ENCODE peak calls at places on chromosomes 1 and 21, in five cellular contexts. U is cardiac muscle cell, N is progenitor cell of endocrine pancreas, O is nephron progenitor cell, K is MM.1S. M is an unnamed sample.

GRCh38 chr1:172145231-172145651 is 275.2 kb upstream of the C1orf105 start:
- DNase-seq in O (no peak), U (peak), N (no peak), K (no peak), M (no peak)

GRCh38 chr1:41319803-41320711 is 41.2 kb upstream of the FOXO6 start:
- DNase-seq in U (no peak), K (no peak), N (no peak), O (no peak), M (no peak)

GRCh38 chr1:222712253-222713090 is at the start of the genes AIDA and BROX:
- DNase-seq in K (peak), U (peak), N (peak), O (peak), M (peak)

GRCh38 chr1:89608627-89609338 is 24.1 kb upstream of the LRRC8C start:
- DNase-seq in N (no peak), O (no peak), K (no peak), U (no peak), M (no peak)

GRCh38 chr1:246552110-246552509 is 14.0 kb downstream of the TFB2M start:
- DNase-seq in O (no peak), N (no peak), K (no peak), U (no peak), M (no peak)

GRCh38 chr1:45050931-45051748 is 39.1 kb downstream of the UROD start:
- DNase-seq in N (no peak), U (no peak), K (peak), O (no peak), M (peak)

GRCh38 chr1:181061891-181062777 is 26.4 kb upstream of the IER5 start:
- DNase-seq in N (no peak), K (peak), O (no peak), U (no peak), M (peak)

GRCh38 chr1:165900576-165901380 is 73.4 kb downstream of the UCK2 start:
- DNase-seq in N (no peak), U (no peak), K (no peak), O (peak), M (no peak)

GRCh38 chr1:245986404-245987221 is 520.5 kb downstream of the SMYD3 start:
- DNase-seq in K (no peak), N (no peak), O (no peak), U (no peak), M (no peak)

GRCh38 chr1:205563927-205564441 is 59.5 kb downstream of the CDK18 start:
- DNase-seq in O (no peak), K (no peak), N (no peak), U (no peak), M (no peak)

GRCh38 chr1:19577001-19577400 is 67.1 kb upstream of the NBL1 start:
- DNase-seq in K (no peak), U (no peak), O (no peak), N (no peak), M (no peak)

GRCh38 chr1:19585507-19585906 is 58.6 kb upstream of the NBL1 start:
- DNase-seq in K (no peak), N (no peak), O (no peak), U (no peak), M (no peak)

GRCh38 chr1:19582318-19582717 is 61.8 kb upstream of the NBL1 start:
- DNase-seq in N (peak), U (peak), O (peak), K (peak), M (peak)
- TF ChIP-seq CTCF in N (peak), U (peak), O (peak), K (peak), M (peak)

DNA sequence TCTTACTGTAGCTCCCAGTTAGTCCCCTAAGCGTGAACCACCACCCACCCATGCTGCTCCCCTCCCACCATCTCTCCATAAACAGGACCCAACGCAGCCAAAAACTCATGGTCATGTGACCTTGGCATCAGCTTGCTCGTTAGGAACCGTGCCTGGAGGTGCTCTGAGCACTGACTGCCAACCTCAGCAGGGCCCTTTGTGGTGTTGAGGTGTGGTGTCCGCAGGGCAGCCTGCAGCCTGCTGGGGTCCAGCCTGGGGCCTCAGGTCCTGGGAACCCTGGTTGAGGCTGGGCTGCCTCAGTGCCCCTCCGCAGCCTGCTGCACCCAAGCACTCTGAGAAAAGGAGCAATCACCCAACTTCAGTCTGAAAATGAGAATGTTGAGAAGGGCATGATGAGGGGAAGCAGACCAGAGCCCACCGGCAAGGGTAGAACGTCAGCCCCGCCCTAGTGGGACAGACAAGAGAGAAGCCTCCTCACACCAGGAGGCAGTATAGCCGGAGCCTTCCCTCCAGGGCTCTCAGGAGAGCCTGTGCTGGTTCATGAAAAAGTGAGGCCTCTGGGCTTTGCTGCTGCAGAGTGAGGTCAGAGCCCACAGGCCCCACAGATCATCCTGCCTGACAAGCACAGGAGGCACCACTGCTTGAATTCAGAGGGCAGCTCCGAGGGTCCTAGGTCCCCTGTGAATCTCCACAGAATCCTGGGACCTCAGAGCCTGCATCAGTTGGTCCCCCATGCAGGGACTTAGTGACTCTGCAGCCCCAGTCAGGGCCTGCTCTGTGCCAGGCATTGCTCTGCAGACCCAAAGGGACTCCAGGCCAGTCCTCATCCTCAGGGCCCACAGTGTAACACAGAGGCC is 4.9 kb upstream of the COL6A2 start:
- DNase-seq in N (no peak), U (no peak), K (no peak), O (no peak), M (peak)
- TF ChIP-seq CTCF in N (no peak), U (no peak), K (no peak), O (no peak), M (no peak)

GRCh38 chr1:22077728-22078127 is 25.2 kb downstream of the CDC42 start:
- DNase-seq in N (no peak), K (no peak), O (no peak), U (no peak), M (no peak)

GRCh38 chr1:22076346-22076745 is 23.8 kb downstream of the CDC42 start:
- DNase-seq in O (no peak), K (no peak), N (no peak), U (no peak), M (no peak)

GRCh38 chr1:22078133-22078532 is 25.6 kb downstream of the CDC42 start:
- DNase-seq in N (no peak), K (no peak), U (no peak), O (no peak), M (no peak)

GRCh38 chr1:22074803-22075202 is 22.3 kb downstream of the CDC42 start:
- DNase-seq in O (no peak), U (no peak), K (no peak), N (no peak), M (no peak)

DNA sequence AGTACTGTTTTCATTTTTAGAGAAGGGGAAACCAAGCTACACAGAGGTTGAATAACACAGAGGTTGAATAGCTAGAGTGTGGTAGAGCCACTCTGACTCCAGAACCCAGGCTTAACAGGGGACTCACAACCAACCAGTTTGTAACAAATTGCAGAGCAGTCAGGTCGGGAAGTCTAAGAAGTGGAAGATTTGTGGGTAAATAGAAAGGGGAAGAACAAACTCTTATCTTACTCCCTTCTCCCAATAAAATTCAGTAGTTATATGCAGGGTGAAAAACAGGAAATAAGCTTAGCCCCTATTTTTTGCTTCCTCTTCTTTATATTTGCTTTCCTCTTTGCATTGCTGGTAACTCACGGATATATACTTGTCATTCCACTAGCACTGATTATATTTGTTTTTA is 23.2 kb downstream of the CDC42 start:
- DNase-seq in N (no peak), O (no peak), U (peak), K (no peak), M (no peak)
- TF ChIP-seq CTCF in N (no peak), O (no peak), U (no peak), K (no peak), M (no peak)

GRCh38 chr1:225437710-225438437 is 10.0 kb upstream of the LBR start:
- DNase-seq in K (no peak), O (no peak), N (no peak), U (no peak), M (no peak)
- TF ChIP-seq CTCF in K (peak), O (no peak), N (peak), U (peak), M (peak)

GRCh38 chr1:23216771-23217420 is 406 bp downstream of the HTR1D start:
- DNase-seq in N (peak), O (peak), U (peak), K (no peak), M (peak)
- TF ChIP-seq CTCF in N (peak), O (peak), U (peak), K (peak), M (peak)

M was measured in GM10248.